ENCODE peak calls at places on chromosome 4, in eight cellular contexts. T is suprapubic skin, W is K562, P is transverse colon, A is HCT116, Y is spleen, R is breast epithelium, U is H1. L is an unnamed sample.

GRCh38 chr4:41172772-41173171 is 41.6 kb downstream of the APBB2 start:
- DNase-seq in P (no peak), U (no peak), R (no peak), A (no peak), W (no peak), Y (no peak), T (no peak), L (no peak)

GRCh38 chr4:180827610-180828009 is 1415.6 kb upstream of the TENM3 start:
- DNase-seq in Y (no peak), R (no peak), T (no peak), W (no peak), A (no peak), P (no peak), U (no peak), L (no peak)

GRCh38 chr4:163600731-163601130 is 106.2 kb downstream of the TMA16 start:
- DNase-seq in W (no peak), Y (no peak), U (no peak), R (no peak), P (no peak), A (no peak), T (no peak), L (no peak)

GRCh38 chr4:38306482-38307071 is 346.4 kb downstream of the PTTG2 start:
- DNase-seq in A (no peak), R (no peak), W (no peak), Y (no peak), P (no peak), U (no peak), T (no peak), L (no peak)

GRCh38 chr4:79445371-79445781 is 37.3 kb upstream of the GK2 start:
- DNase-seq in W (no peak), U (no peak), Y (no peak), A (no peak), R (no peak), P (no peak), T (peak; percentile 65), L (no peak)

GRCh38 chr4:146640021-146640425 is 1.3 kb downstream of the POU4F2 start:
- DNase-seq in A (no peak), U (no peak), T (no peak), Y (no peak), P (no peak), W (no peak), R (no peak), L (no peak)

GRCh38 chr4:104330125-104330524 is 164.6 kb downstream of the CXXC4 start:
- DNase-seq in P (no peak), T (no peak), A (no peak), U (no peak), W (no peak), R (no peak), Y (no peak), L (no peak)

GRCh38 chr4:118989098-118990080 is 100.7 kb downstream of the SYNPO2 start:
- DNase-seq in U (no peak), A (no peak), R (no peak), P (no peak), W (no peak), Y (no peak), T (no peak), L (no peak)

GRCh38 chr4:3639613-3640586 is 107.7 kb upstream of the LRPAP1 start:
- DNase-seq in W (no peak), U (no peak), P (no peak), R (no peak), T (no peak), Y (peak; percentile 53), A (no peak), L (peak; percentile 25)

GRCh38 chr4:130233377-130234047 is 1137.6 kb downstream of the C4orf33 start:
- DNase-seq in P (no peak), W (no peak), R (no peak), U (no peak), A (no peak), Y (no peak), T (no peak), L (no peak)

GRCh38 chr4:78520808-78521226 is 30.8 kb upstream of the ANXA3 start:
- DNase-seq in P (no peak), U (no peak), T (no peak), W (no peak), R (no peak), Y (no peak), A (no peak), L (no peak)

GRCh38 chr4:109127866-109128265 is 174.6 kb downstream of the COL25A1 start:
- DNase-seq in A (no peak), T (no peak), U (no peak), Y (no peak), W (no peak), P (no peak), R (no peak), L (no peak)

GRCh38 chr4:142656178-142656577 is 189.9 kb downstream of the INPP4B start:
- DNase-seq in A (peak; percentile 13), U (no peak), P (no peak), R (no peak), Y (no peak), T (no peak), W (no peak), L (no peak)

GRCh38 chr4:5341151-5341925 is 290.1 kb downstream of the STK32B start:
- DNase-seq in U (no peak), A (no peak), P (no peak), T (no peak), R (no peak), Y (no peak), W (no peak), L (no peak)

GRCh38 chr4:119498520-119498919 is 130.1 kb downstream of the PDE5A start:
- DNase-seq in P (no peak), T (no peak), W (no peak), R (no peak), Y (peak; percentile 57), U (no peak), A (no peak), L (no peak)

GRCh38 chr4:89307446-89308160 is at the start of gene GPRIN3:
- DNase-seq in W (no peak), R (peak; percentile 51), Y (peak; percentile 92), A (no peak), P (peak; percentile 66), U (no peak), T (peak; percentile 82), L (peak; percentile 16)

GRCh38 chr4:121380448-121381147 is at the start of gene QRFPR:
- DNase-seq in A (no peak), P (no peak), R (no peak), W (no peak), T (no peak), Y (peak; percentile 73), U (peak; percentile 46), L (no peak)

GRCh38 chr4:60089546-60090273 is 1110.4 kb upstream of the ADGRL3 start:
- DNase-seq in Y (no peak), A (no peak), W (no peak), P (no peak), T (no peak), U (no peak), R (no peak), L (no peak)

GRCh38 chr4:11773798-11774197 is 345.1 kb upstream of the HS3ST1 start:
- DNase-seq in T (no peak), W (no peak), A (no peak), P (no peak), Y (no peak), U (no peak), R (no peak), L (no peak)

GRCh38 chr4:71270901-71271300 is 67.9 kb upstream of the SLC4A4 start:
- DNase-seq in R (no peak), U (no peak), Y (no peak), W (peak; percentile 12), P (peak; percentile 28), T (no peak), A (peak; percentile 8), L (no peak)

GRCh38 chr4:185395255-185395955 is at the start of gene LRP2BP:
- DNase-seq in Y (no peak), T (no peak), W (no peak), R (no peak), U (no peak), P (no peak), A (no peak), L (no peak)

GRCh38 chr4:187417761-187418160 is 577.8 kb upstream of the ZFP42 start:
- DNase-seq in Y (no peak), W (no peak), A (no peak), P (no peak), R (no peak), U (no peak), T (no peak), L (no peak)

GRCh38 chr4:4667643-4668081 is 125.8 kb upstream of the STX18 start:
- DNase-seq in W (no peak), A (no peak), T (no peak), R (no peak), P (no peak), Y (no peak), U (no peak), L (no peak)

GRCh38 chr4:91058345-91058744 is 931.2 kb downstream of the CCSER1 start:
- DNase-seq in P (no peak), A (no peak), U (no peak), Y (no peak), R (no peak), W (no peak), T (no peak), L (no peak)

GRCh38 chr4:62014982-62015739 is 815.0 kb downstream of the ADGRL3 start:
- DNase-seq in W (no peak), R (no peak), Y (no peak), T (no peak), A (no peak), P (no peak), U (no peak), L (no peak)

GRCh38 chr4:164252286-164252685 is 501.6 kb upstream of the SMIM31 start:
- DNase-seq in A (no peak), W (no peak), P (no peak), R (no peak), T (no peak), U (peak; percentile 36), Y (no peak), L (no peak)

GRCh38 chr4:137425281-137425680 is 107.0 kb downstream of the PCDH18 start:
- DNase-seq in W (no peak), Y (no peak), P (no peak), T (no peak), A (no peak), R (no peak), U (no peak), L (no peak)

GRCh38 chr4:189053621-189054020 is 887.1 kb upstream of the FRG1 start:
- DNase-seq in R (no peak), P (no peak), Y (no peak), U (no peak), T (no peak), W (no peak), A (no peak), L (no peak)
- H3K4me1 ChIP-seq in R (no peaks in the 10 kb centered on the region), P (no peaks in the 10 kb centered on the region), Y (no peaks in the 10 kb centered on the region), U (no peaks in the 10 kb centered on the region), T (no peaks in the 10 kb centered on the region), W (no peaks in the 10 kb centered on the region), A (peaks cover 2% of the 10 kb centered on the region), L (no peaks in the 10 kb centered on the region)

GRCh38 chr4:139454111-139454600 is at the start of gene RAB33B:
- DNase-seq in Y (no peak), W (peak; percentile 14), R (no peak), P (no peak), U (no peak), A (no peak), T (peak; percentile 95), L (no peak)
- TF ChIP-seq POLR2A in Y (no peak), W (no peak), R (peak; percentile 92), P (peak; percentile 90), U (no peak), A (no peak), T (peak; percentile 61), L (peak; percentile 84)

GRCh38 chr4:31788676-31789075 is 1068.5 kb downstream of the PCDH7 start:
- DNase-seq in U (no peak), W (no peak), T (no peak), Y (no peak), R (no peak), A (no peak), P (no peak), L (no peak)
- TF ChIP-seq POLR2AphosphoS5 in U (no peak), W (no peak), T (no peak), Y (no peak), R (no peak), A (no peak), P (no peak), L (no peak)

GRCh38 chr4:141543176-141543575 is 93.2 kb upstream of the IL15 start:
- DNase-seq in A (no peak), W (no peak), P (no peak), U (no peak), T (no peak), Y (no peak), R (no peak), L (no peak)
- H3K4me1 ChIP-seq in A (no peaks in the 10 kb centered on the region), W (no peaks in the 10 kb centered on the region), P (no peaks in the 10 kb centered on the region), U (no peaks in the 10 kb centered on the region), T (no peaks in the 10 kb centered on the region), Y (no peaks in the 10 kb centered on the region), R (no peaks in the 10 kb centered on the region), L (no peaks in the 10 kb centered on the region)